ENCODE peak calls at places on chromosomes 16 and 17, in nine cellular contexts. E is stomach; A is ascending aorta; Q is heart left ventricle; S is CD8-positive, alpha-beta T cell; D is PC-9; I is lower lobe of right lung; B is IMR-90; H is uterus. W is an unnamed sample. For H3K36me3, the result is how much of the 10 kb centered on the place peaks cover.

GRCh38 chr17:29469251-29469650 is 79.1 kb downstream of the TAOK1 start:
- DNase-seq in E (no peak), A (no peak), Q (no peak), S (no peak), D (no peak), I (no peak), B (no peak), H (no peak), W (no peak)

GRCh38 chr17:13600475-13601316 is 1.0 kb downstream of the HS3ST3A1 start:
- DNase-seq in E (no peak), A (no peak), Q (no peak), S (no peak), D (no peak), I (no peak), B (peak), H (no peak), W (no peak)

GRCh38 chr17:43952724-43953666 is 745 bp downstream of the PYY start:
- DNase-seq in E (no peak), A (no peak), Q (no peak), S (no peak), D (no peak), I (no peak), B (no peak), H (no peak), W (no peak)

GRCh38 chr17:76735006-76735405 is 2.1 kb downstream of the SRSF2 start:
- DNase-seq in E (no peak), A (no peak), Q (no peak), S (no peak), D (no peak), I (no peak), B (peak), H (no peak), W (no peak)

GRCh38 chr16:12801511-12802042 is 2.1 kb downstream of the CPPED1 start:
- DNase-seq in E (no peak), A (peak), Q (peak), S (no peak), D (peak), I (no peak), B (peak), H (no peak), W (no peak)

GRCh38 chr17:38600906-38601305 is 4.8 kb downstream of the SRCIN1 start:
- DNase-seq in E (no peak), A (no peak), Q (no peak), S (no peak), D (no peak), I (no peak), B (no peak), H (no peak), W (no peak)

GRCh38 chr16:87764600-87765472 is 950 bp downstream of the KLHDC4 start:
- DNase-seq in E (no peak), A (no peak), Q (no peak), S (no peak), D (no peak), I (no peak), B (no peak), H (no peak), W (no peak)

GRCh38 chr16:57619606-57620315 is 8.7 kb upstream of the ADGRG1 start:
- DNase-seq in E (peak), A (no peak), Q (peak), S (no peak), D (peak), I (peak), B (no peak), H (peak), W (no peak)

GRCh38 chr17:79444226-79444625 is 166.6 kb downstream of the RBFOX3 start:
- DNase-seq in E (no peak), A (no peak), Q (no peak), S (no peak), D (no peak), I (no peak), B (no peak), H (no peak), W (no peak)

GRCh38 chr17:31313982-31314787 is at the start of gene EVI2B:
- DNase-seq in E (no peak), A (no peak), Q (no peak), S (no peak), D (peak), I (no peak), B (peak), H (no peak), W (no peak)

GRCh38 chr16:19809693-19810092 is 75.0 kb downstream of the GPRC5B start:
- DNase-seq in E (no peak), A (no peak), Q (no peak), S (no peak), D (no peak), I (no peak), B (no peak), H (no peak), W (no peak)

GRCh38 chr17:81459224-81459623 is 53.4 kb downstream of the ACTG1 start:
- DNase-seq in E (peak), A (no peak), Q (peak), S (no peak), D (no peak), I (no peak), B (no peak), H (no peak), W (no peak)

GRCh38 chr17:66443601-66444000 is 141.2 kb downstream of the PRKCA start:
- DNase-seq in E (no peak), A (no peak), Q (no peak), S (no peak), D (no peak), I (no peak), B (no peak), H (no peak), W (no peak)

GRCh38 chr16:77437859-77438258 is 3.0 kb upstream of the ADAMTS18 start:
- DNase-seq in E (no peak), A (no peak), Q (no peak), S (no peak), D (no peak), I (no peak), B (no peak), H (no peak), W (no peak)

GRCh38 chr16:30079480-30079879 is 3.7 kb downstream of the PPP4C start:
- DNase-seq in E (no peak), A (no peak), Q (no peak), S (no peak), D (no peak), I (no peak), B (no peak), H (no peak), W (no peak)

GRCh38 chr16:48450367-48450766 is 65.2 kb upstream of the SIAH1 start:
- DNase-seq in E (no peak), A (no peak), Q (no peak), S (no peak), D (no peak), I (no peak), B (peak), H (no peak), W (no peak)

DNA sequence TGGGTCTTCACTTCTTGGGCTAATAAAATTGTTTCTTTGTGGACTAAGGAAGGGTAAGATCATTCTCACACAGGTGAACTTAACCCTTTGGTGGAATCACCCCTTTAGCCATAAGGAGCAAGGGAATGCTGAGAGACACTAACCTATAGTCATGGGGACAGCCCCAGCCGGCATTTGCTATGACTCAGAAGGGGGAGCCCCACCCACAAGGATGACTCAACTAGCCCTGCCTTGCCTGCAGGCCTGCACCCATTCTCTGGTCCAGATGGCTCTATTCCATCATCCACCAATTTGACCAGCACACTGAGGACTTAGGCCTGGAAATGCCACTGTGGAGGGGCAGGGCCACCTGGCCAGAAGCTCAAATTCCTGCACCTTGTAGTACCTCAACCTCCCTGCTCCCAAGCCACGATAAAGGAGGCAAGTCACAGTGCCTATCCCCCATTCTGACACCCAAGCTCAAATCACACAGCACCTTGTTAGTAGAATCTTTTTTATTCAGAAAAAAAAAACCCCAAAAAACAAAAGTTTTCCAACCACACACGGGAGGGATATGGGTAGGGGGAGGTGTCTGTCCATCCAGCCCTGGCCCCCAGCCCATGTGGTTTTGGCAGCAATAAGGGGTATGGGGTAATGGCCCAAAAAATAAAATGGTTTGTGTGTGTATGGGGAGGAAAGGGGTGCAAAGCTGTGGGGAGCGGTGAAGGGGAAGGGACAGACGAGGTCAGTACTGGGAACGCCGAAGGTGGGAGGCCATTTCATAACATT is 3.0 kb downstream of the PFN1 start:
- DNase-seq in E (peak), A (peak), Q (peak), S (no peak), D (peak), I (peak), B (peak), H (peak), W (peak)
- TF ChIP-seq CTCF in E (no peak), A (no peak), Q (no peak), S (no peak), D (no peak), I (no peak), B (no peak), H (no peak), W (no peak)

GRCh38 chr17:12445331-12445730 is 220.4 kb upstream of the MYOCD start:
- DNase-seq in E (no peak), A (no peak), Q (no peak), S (no peak), D (no peak), I (no peak), B (peak), H (no peak), W (no peak)
- H3K4me3 ChIP-seq in E (no peak), A (no peak), Q (no peak), S (no peak), D (no peak), I (no peak), B (no peak), H (no peak), W (no peak)

DNA sequence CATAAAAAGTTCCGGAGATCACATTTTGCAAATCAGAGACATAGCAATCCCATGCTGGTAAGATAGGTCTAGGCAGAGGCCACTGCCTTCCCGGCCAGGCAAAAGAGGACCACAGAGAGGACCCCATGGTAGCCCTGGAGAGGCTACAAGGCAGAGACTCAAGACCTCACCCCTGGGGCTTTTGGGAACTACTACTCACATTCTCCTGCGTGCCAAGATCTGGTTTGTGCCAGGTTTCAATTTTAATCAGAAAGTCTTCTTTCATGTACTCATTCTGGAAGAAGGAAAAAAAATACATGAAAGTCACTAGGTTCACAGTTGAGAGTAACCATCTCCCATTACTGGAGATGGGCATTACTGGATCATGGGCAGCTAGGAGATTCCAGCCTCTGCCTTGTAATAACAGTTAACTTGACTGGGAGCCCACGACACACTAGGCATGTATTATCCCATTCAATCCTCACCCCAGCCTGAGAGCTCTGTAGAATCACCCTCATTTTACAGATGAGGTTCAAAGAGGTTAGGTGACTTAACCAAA is 21.2 kb downstream of the PITPNA start:
- DNase-seq in E (no peak), A (no peak), Q (no peak), S (no peak), D (no peak), I (no peak), B (no peak), H (no peak), W (no peak)
- H3K36me3 ChIP-seq in E (half or more), A (half or more), Q (half or more), S (under half), D (under half), I (half or more), B (under half), H (under half), W (half or more)

GRCh38 chr16:1964506-1965471 is at the start of gene RPS2:
- DNase-seq in E (peak), A (peak), Q (peak), S (peak), D (peak), I (peak), B (peak), H (peak), W (peak)
- TF ChIP-seq CTCF in E (no peak), A (no peak), Q (no peak), S (no peak), D (no peak), I (no peak), B (no peak), H (no peak), W (no peak)

DNA sequence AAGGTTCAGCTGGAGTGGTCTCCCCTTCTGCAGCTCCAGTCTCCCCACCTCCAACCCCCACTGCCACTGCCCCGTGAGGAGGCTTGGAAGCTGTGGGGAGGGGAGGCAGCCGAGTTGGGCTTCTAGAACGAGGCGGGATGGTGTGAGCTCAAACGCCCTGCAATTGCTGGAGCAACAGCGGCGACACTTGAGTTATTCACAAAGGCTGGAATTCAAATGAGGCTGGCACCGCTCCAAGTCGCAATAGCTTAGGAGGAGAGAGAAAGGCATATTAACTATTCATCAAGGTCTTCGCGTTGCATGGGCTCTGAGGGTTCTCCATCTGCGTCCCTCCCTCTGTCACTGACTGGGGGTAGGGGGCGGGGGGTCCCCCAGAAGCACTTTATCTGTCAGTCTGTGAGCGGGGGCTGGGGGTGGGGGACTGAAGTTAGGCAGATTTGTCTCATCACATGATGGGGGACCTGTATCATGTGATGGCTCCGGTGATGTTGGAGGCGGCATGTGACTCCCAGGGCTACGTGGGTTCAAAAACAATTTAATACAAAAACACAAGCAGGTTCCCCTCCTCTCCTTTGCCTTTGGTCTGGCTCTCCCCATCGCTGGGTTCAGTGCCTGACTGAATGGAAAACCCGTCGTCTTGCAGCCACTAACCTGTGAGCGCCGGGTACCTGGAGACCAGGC is 70.5 kb downstream of the RBBP6 start:
- DNase-seq in E (peak), A (peak), Q (peak), S (no peak), D (no peak), I (peak), B (peak), H (peak), W (peak)
- H3K4me3 ChIP-seq in E (peak), A (peak), Q (peak), S (peak), D (no peak), I (peak), B (peak), H (peak), W (peak)

GRCh38 chr17:1313270-1314005 is 34.0 kb downstream of the TRARG1 start:
- DNase-seq in E (no peak), A (no peak), Q (no peak), S (no peak), D (peak), I (no peak), B (no peak), H (no peak), W (peak)
- H3K36me3 ChIP-seq in E (under half), A (under half), Q (under half), S (under half), D (under half), I (under half), B (under half), H (under half), W (under half)

GRCh38 chr17:49333806-49334205 is 28.2 kb downstream of the ZNF652 start:
- DNase-seq in E (no peak), A (no peak), Q (no peak), S (no peak), D (no peak), I (no peak), B (peak), H (no peak), W (no peak)

GRCh38 chr17:49339359-49339758 is 22.7 kb downstream of the ZNF652 start:
- DNase-seq in E (no peak), A (no peak), Q (no peak), S (no peak), D (no peak), I (no peak), B (no peak), H (no peak), W (no peak)

GRCh38 chr17:49337900-49338299 is 24.1 kb downstream of the ZNF652 start:
- DNase-seq in E (no peak), A (no peak), Q (no peak), S (no peak), D (no peak), I (no peak), B (peak), H (peak), W (no peak)

GRCh38 chr17:49338883-49339282 is 23.2 kb downstream of the ZNF652 start:
- DNase-seq in E (no peak), A (no peak), Q (no peak), S (no peak), D (no peak), I (no peak), B (no peak), H (no peak), W (no peak)

GRCh38 chr17:49334744-49335512 is 27.1 kb downstream of the ZNF652 start:
- DNase-seq in E (no peak), A (no peak), Q (no peak), S (no peak), D (no peak), I (no peak), B (peak), H (no peak), W (no peak)
- TF ChIP-seq CTCF in E (no peak), A (no peak), Q (no peak), S (no peak), D (no peak), I (no peak), B (no peak), H (no peak), W (no peak)

W was measured in tibial artery.